ENCODE peak calls at places on chromosomes 4 and X, in seven cellular contexts. S, L, N, K, T, F and E are unnamed samples.

GRCh38 chr4:85774000-85774399 is 299.1 kb downstream of the ARHGAP24 start:
- DNase-seq in S (no peak), L (no peak), N (no peak), K (no peak), T (no peak), F (no peak), E (no peak)

GRCh38 chrX:39967348-39967747 is 130.4 kb downstream of the BCOR start:
- DNase-seq in S (no peak), L (no peak), N (no peak), K (no peak), T (no peak), F (no peak), E (no peak)

GRCh38 chr4:176539785-176540175 is 220.0 kb downstream of the SPCS3 start:
- DNase-seq in S (peak; percentile 43), L (no peak), N (no peak), K (no peak), T (no peak), F (no peak), E (no peak)

GRCh38 chrX:1751781-1752180 is 136.9 kb downstream of the ASMT start:
- DNase-seq in S (no peak), L (no peak), N (no peak), K (no peak), T (no peak), F (no peak), E (no peak)

GRCh38 chr4:24078347-24078962 is 188.6 kb upstream of the PPARGC1A start:
- DNase-seq in S (no peak), L (no peak), N (no peak), K (no peak), T (no peak), F (no peak), E (no peak)

GRCh38 chrX:136646602-136647239 is 1.2 kb upstream of the CD40LG start:
- DNase-seq in S (no peak), L (no peak), N (no peak), K (no peak), T (no peak), F (no peak), E (no peak)

GRCh38 chr4:13984996-13985780 is 357.7 kb upstream of the BOD1L1 start:
- DNase-seq in S (peak; percentile 81), L (no peak), N (no peak), K (no peak), T (no peak), F (peak; percentile 20), E (no peak)

GRCh38 chr4:157221426-157221894 is 932 bp downstream of the GRIA2 start:
- DNase-seq in S (no peak), L (no peak), N (no peak), K (no peak), T (no peak), F (no peak), E (no peak)

GRCh38 chr4:25090516-25090915 is 59.8 kb upstream of the LGI2 start:
- DNase-seq in S (no peak), L (no peak), N (no peak), K (no peak), T (no peak), F (no peak), E (no peak)

GRCh38 chr4:34181311-34181808 is 2063.0 kb downstream of the ARAP2 start:
- DNase-seq in S (peak; percentile 81), L (no peak), N (no peak), K (no peak), T (peak; percentile 85), F (no peak), E (peak; percentile 80)

GRCh38 chr4:148116264-148116663 is 325.9 kb downstream of the NR3C2 start:
- DNase-seq in S (peak; percentile 92), L (no peak), N (no peak), K (no peak), T (peak; percentile 59), F (no peak), E (peak; percentile 61)

GRCh38 chrX:39460491-39460890 is 637.3 kb downstream of the BCOR start:
- DNase-seq in S (no peak), L (no peak), N (no peak), K (no peak), T (no peak), F (no peak), E (no peak)

GRCh38 chrX:153708415-153708814 is 15.8 kb downstream of the BCAP31 start:
- DNase-seq in S (peak; percentile 73), L (peak; percentile 56), N (no peak), K (peak; percentile 89), T (peak; percentile 16), F (no peak), E (peak; percentile 66)

GRCh38 chr4:10442976-10443375 is 14.2 kb downstream of the ZNF518B start:
- DNase-seq in S (no peak), L (no peak), N (no peak), K (no peak), T (no peak), F (no peak), E (no peak)

GRCh38 chr4:66959207-66959606 is 586.1 kb downstream of the CENPC start:
- DNase-seq in S (no peak), L (no peak), N (no peak), K (no peak), T (no peak), F (no peak), E (no peak)

GRCh38 chr4:115361781-115362180 is 248.4 kb upstream of the NDST4 start:
- DNase-seq in S (no peak), L (no peak), N (no peak), K (no peak), T (no peak), F (no peak), E (no peak)

GRCh38 chrX:130741584-130741983 is 161.4 kb downstream of the ENOX2 start:
- DNase-seq in S (no peak), L (no peak), N (no peak), K (no peak), T (no peak), F (no peak), E (no peak)

GRCh38 chr4:138235419-138235952 is 6.7 kb downstream of the SLC7A11 start:
- DNase-seq in S (peak; percentile 93), L (no peak), N (no peak), K (no peak), T (peak; percentile 78), F (no peak), E (peak; percentile 81)

GRCh38 chrX:77298790-77299189 is 148.4 kb upstream of the FGF16 start:
- DNase-seq in S (no peak), L (no peak), N (no peak), K (no peak), T (no peak), F (no peak), E (no peak)

GRCh38 chr4:75477201-75477600 is 37.0 kb downstream of the RCHY1 start:
- DNase-seq in S (peak; percentile 20), L (no peak), N (no peak), K (no peak), T (no peak), F (no peak), E (no peak)

GRCh38 chrX:115958687-115959359 is 211.7 kb upstream of the AGTR2 start:
- DNase-seq in S (no peak), L (no peak), N (no peak), K (no peak), T (no peak), F (no peak), E (no peak)

GRCh38 chrX:357693-358471 is 28.8 kb downstream of the PPP2R3B start:
- DNase-seq in S (no peak), L (no peak), N (no peak), K (no peak), T (no peak), F (no peak), E (no peak)

GRCh38 chrX:67558267-67558666 is 14.4 kb downstream of the AR start:
- DNase-seq in S (no peak), L (no peak), N (no peak), K (no peak), T (no peak), F (no peak), E (no peak)

GRCh38 chrX:67555578-67556203 is 11.9 kb downstream of the AR start:
- DNase-seq in S (peak; percentile 36), L (peak; percentile 14), N (no peak), K (no peak), T (no peak), F (no peak), E (no peak)
- TF ChIP-seq CTCF in S (peak; percentile 59), L (peak; percentile 39), N (peak; percentile 45), K (no peak), T (peak; percentile 75), F (peak; percentile 52), E (peak; percentile 83)

DNA sequence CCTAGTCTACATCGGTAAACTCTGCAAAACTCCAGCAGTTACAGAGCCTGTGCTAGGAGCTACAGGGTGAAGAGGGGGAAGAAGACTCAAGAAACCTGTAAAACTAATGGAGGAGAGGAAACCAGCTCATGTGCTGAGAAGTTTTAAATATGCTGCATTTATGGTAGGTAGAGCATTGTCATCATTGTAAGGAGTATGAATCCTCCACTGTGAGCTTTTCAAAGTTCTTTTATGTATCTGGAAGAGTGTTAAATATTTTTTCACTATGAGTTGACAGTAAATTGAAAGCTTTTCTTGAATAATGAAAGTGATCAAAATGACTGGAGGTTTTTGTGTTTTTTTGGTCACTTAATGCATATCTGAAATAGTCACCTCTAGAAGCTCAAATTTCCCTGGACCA is 46.2 kb downstream of the SEPTIN11 start:
- DNase-seq in S (no peak), L (no peak), N (no peak), K (no peak), T (no peak), F (no peak), E (no peak)
- H3K4me3 ChIP-seq in S (no peak overlapping the region), L (no peak overlapping the region), N (no peak overlapping the region), K (no peak overlapping the region), T (no peak overlapping the region), F (no peak overlapping the region), E (no peak overlapping the region)

DNA sequence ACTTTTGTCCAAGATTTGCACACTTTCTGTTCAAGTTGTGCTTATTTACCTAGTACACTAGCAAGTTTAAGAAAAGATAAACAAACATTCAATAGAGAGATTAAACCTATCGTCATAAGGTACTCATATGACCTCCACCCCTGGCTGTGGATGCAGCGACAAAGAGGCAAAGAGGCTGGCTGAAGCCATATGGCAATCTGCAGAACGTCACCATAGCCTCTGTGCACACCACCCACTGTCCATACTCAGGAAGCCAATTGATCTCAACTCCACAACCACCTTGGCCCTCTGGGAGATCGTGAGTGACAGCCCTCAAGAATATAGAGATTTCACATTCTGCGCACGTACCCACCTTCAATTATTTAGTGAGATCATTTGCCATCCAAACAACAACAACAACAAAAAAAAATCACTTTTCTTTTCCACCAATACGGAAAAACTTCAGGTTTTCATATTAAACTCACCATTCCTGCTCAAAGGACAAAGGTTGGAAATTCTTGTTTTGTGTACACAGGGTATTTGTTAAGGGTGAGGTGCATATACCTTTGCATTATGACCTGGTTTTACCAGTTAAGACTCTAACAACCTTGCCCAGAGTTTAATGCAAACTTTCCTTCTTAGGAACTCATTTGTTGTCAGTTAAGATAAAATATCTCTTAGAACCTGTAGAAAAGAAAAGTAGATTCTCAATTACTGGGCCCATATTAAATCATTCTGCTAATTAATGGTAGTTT is 243.0 kb upstream of the FSTL5 start:
- DNase-seq in S (no peak), L (no peak), N (no peak), K (no peak), T (no peak), F (no peak), E (no peak)
- TF ChIP-seq CTCF in S (no peak), L (no peak), N (no peak), K (no peak), T (no peak), F (no peak), E (no peak)

DNA sequence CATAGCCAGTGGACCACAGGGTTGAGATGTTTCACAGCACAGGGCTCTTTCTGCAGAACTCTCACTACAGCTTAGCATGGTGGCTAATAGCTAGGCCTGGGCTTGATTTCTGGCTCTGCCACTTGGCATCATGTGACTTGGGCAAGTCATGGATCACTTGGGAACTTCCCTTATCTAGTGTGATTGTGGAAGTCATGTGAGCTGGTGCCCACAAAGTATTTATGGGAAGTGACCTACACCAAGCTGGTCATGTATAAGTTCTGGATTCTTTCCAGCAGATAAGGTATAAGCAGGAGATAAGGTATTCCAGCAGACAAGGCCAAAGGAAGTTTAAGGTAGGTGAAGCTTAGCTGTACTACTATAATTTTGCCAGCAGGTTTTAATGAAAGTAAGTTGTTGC is 61.0 kb downstream of the REELD1 start:
- DNase-seq in S (no peak), L (no peak), N (no peak), K (no peak), T (no peak), F (no peak), E (no peak)
- H3K4me3 ChIP-seq in S (no peak overlapping the region), L (no peak overlapping the region), N (no peak overlapping the region), K (no peak overlapping the region), T (no peak overlapping the region), F (no peak overlapping the region), E (no peak overlapping the region)